ENCODE peak calls at places on chromosomes 5 and 9, in seven cellular contexts. E is iPS DF 6.9; F is NCI-H1417; O is lower lobe of right lung; W is NT2/D1; R is stimulated activated CD8-positive, alpha-beta memory T cell treated with anti-CD3 and anti-CD28 coated beads, Interleukin-12 subunit alpha, Interleukin-12 subunit beta, amount 100 ng/mL, for 4 hours; V is DMS79 treated with DMSO at 0.1 percent for 48 hours. Y is an unnamed sample.

GRCh38 chr5:7169240-7169878 is 226.6 kb upstream of the ADCY2 start:
- DNase-seq in F (no peak), W (no peak), E (no peak), O (no peak), V (no peak), R (no peak), Y (no peak)

GRCh38 chr5:177301503-177302165 is 1.9 kb downstream of the RAB24 start:
- DNase-seq in E (no peak), V (peak; percentile 76), O (peak; percentile 61), F (peak; percentile 35), W (no peak), R (no peak), Y (no peak)

GRCh38 chr5:157471709-157472108 is 11.7 kb downstream of the NIPAL4 start:
- DNase-seq in W (peak; percentile 22), E (no peak), O (no peak), F (peak; percentile 5), V (no peak), R (no peak), Y (no peak)

GRCh38 chr5:163815240-163815791 is 309.9 kb downstream of the MAT2B start:
- DNase-seq in F (no peak), R (no peak), E (no peak), V (no peak), W (no peak), O (no peak), Y (no peak)

GRCh38 chr5:56561-57290 is 35.2 kb upstream of the PLEKHG4B start:
- DNase-seq in E (no peak), R (no peak), V (no peak), O (no peak), F (no peak), W (peak; percentile 42), Y (no peak)

GRCh38 chr5:132103380-132103951 is 29.9 kb downstream of the CSF2 start:
- DNase-seq in W (no peak), E (no peak), O (peak; percentile 71), R (peak; percentile 51), F (no peak), V (no peak), Y (no peak)

GRCh38 chr5:127754727-127755126 is 51.5 kb downstream of the CCDC192 start:
- DNase-seq in E (no peak), W (no peak), R (no peak), V (no peak), O (no peak), F (peak; percentile 8), Y (no peak)

GRCh38 chr9:73204910-73205309 is 53.2 kb downstream of the ANXA1 start:
- DNase-seq in F (no peak), E (no peak), V (no peak), R (no peak), O (no peak), W (no peak), Y (no peak)

GRCh38 chr9:71916834-71917534 is 5.5 kb downstream of the C9orf85 start:
- DNase-seq in F (no peak), O (no peak), W (no peak), R (no peak), E (no peak), V (no peak), Y (no peak)

GRCh38 chr9:133935328-133936040 is 56.6 kb downstream of the VAV2 start:
- DNase-seq in O (no peak), W (no peak), F (no peak), E (no peak), R (no peak), V (peak; percentile 34), Y (no peak)

GRCh38 chr9:137150485-137151060 is 11.6 kb downstream of the GRIN1 start:
- DNase-seq in E (no peak), F (no peak), O (no peak), R (no peak), V (no peak), W (peak; percentile 76), Y (no peak)

GRCh38 chr9:72834994-72835393 is 117.9 kb downstream of the ALDH1A1 start:
- DNase-seq in F (no peak), O (no peak), W (no peak), E (no peak), R (no peak), V (no peak), Y (no peak)

GRCh38 chr5:147223951-147224791 is 10.7 kb upstream of the STK32A start:
- DNase-seq in R (no peak), E (no peak), W (peak; percentile 15), F (peak; percentile 65), V (peak; percentile 6), O (no peak), Y (no peak)

GRCh38 chr9:119307471-119307870 is 61.8 kb downstream of the BRINP1 start:
- DNase-seq in W (no peak), R (no peak), O (no peak), V (no peak), E (no peak), F (no peak), Y (no peak)

GRCh38 chr5:53481887-53482716 is 1.7 kb downstream of the FST start:
- DNase-seq in F (peak; percentile 49), R (peak; percentile 41), O (peak; percentile 91), V (peak; percentile 4), E (no peak), W (no peak), Y (peak; percentile 24)

GRCh38 chr9:6904366-6904765 is 146.6 kb downstream of the KDM4C start:
- DNase-seq in W (no peak), E (no peak), R (no peak), O (no peak), F (peak; percentile 16), V (no peak), Y (no peak)

GRCh38 chr5:28473531-28474107 is 1435.2 kb upstream of the CDH9 start:
- DNase-seq in W (no peak), V (no peak), R (no peak), O (no peak), F (no peak), E (no peak), Y (no peak)

GRCh38 chr9:129858167-129858962 is 23.1 kb downstream of the USP20 start:
- DNase-seq in O (no peak), W (no peak), R (no peak), E (no peak), F (no peak), V (no peak), Y (no peak)

Y was measured in activated gamma-delta T cell.